ENCODE peak calls at places on chromosomes 2 and 18, in eight cellular contexts. G is pancreas, C is endodermal cell, H is A172, Z is RWPE1, W is mesendoderm, E is OCI-LY7, U is NCI-H2081. D is an unnamed sample.

GRCh38 chr2:134918518-134919359 is at the start of gene CCNT2:
- DNase-seq in G (peak; percentile 99), C (peak; percentile 100), H (peak; percentile 98), Z (peak; percentile 99), W (peak; percentile 100), E (peak; percentile 99), U (peak; percentile 98), D (peak; percentile 99)

GRCh38 chr2:197813093-197813787 is 8.8 kb downstream of the PLCL1 start:
- DNase-seq in G (no peak), C (peak; percentile 47), H (peak; percentile 61), Z (peak; percentile 80), W (peak; percentile 63), E (peak; percentile 28), U (no peak), D (peak; percentile 16)

GRCh38 chr18:54261894-54262293 is 7.4 kb upstream of the POLI start:
- DNase-seq in G (no peak), C (no peak), H (no peak), Z (no peak), W (no peak), E (peak; percentile 39), U (no peak), D (peak; percentile 93)

GRCh38 chr2:164694275-164694695 is 73.0 kb upstream of the GRB14 start:
- DNase-seq in G (no peak), C (no peak), H (no peak), Z (no peak), W (peak; percentile 78), E (no peak), U (no peak), D (no peak)

GRCh38 chr2:102226612-102227351 is 40.0 kb downstream of the IL1RL2 start:
- DNase-seq in G (no peak), C (no peak), H (peak; percentile 10), Z (no peak), W (no peak), E (no peak), U (no peak), D (no peak)

GRCh38 chr2:196926562-196927317 is at the start of gene PGAP1:
- DNase-seq in G (peak; percentile 86), C (peak; percentile 97), H (peak; percentile 84), Z (peak; percentile 90), W (peak; percentile 98), E (peak; percentile 85), U (peak; percentile 91), D (peak; percentile 92)

GRCh38 chr2:224381913-224382647 is 19.8 kb downstream of the FAM124B start:
- DNase-seq in G (no peak), C (no peak), H (no peak), Z (no peak), W (no peak), E (no peak), U (no peak), D (no peak)

GRCh38 chr2:46014911-46015654 is 282.1 kb upstream of the EPAS1 start:
- DNase-seq in G (no peak), C (peak; percentile 75), H (peak; percentile 55), Z (no peak), W (peak; percentile 94), E (no peak), U (no peak), D (no peak)

GRCh38 chr2:187993516-187993915 is 298.2 kb upstream of the GULP1 start:
- DNase-seq in G (no peak), C (no peak), H (no peak), Z (no peak), W (peak; percentile 43), E (no peak), U (no peak), D (no peak)

GRCh38 chr2:75609937-75610508 is 36.6 kb upstream of the MRPL19 start:
- DNase-seq in G (no peak), C (no peak), H (no peak), Z (no peak), W (no peak), E (no peak), U (no peak), D (no peak)

GRCh38 chr18:13611616-13612110 is 114.7 kb downstream of the FAM210A start:
- DNase-seq in G (no peak), C (peak; percentile 55), H (no peak), Z (no peak), W (peak; percentile 57), E (no peak), U (no peak), D (no peak)

GRCh38 chr18:12008181-12008767 is 27.0 kb downstream of the IMPA2 start:
- DNase-seq in G (peak; percentile 68), C (no peak), H (no peak), Z (no peak), W (no peak), E (no peak), U (no peak), D (no peak)

GRCh38 chr2:79887747-79888374 is 375.0 kb downstream of the CTNNA2 start:
- DNase-seq in G (no peak), C (peak; percentile 63), H (peak; percentile 70), Z (peak; percentile 47), W (peak; percentile 69), E (peak; percentile 57), U (peak; percentile 57), D (peak; percentile 59)

GRCh38 chr2:174465327-174465726 is 21.5 kb downstream of the GPR155 start:
- DNase-seq in G (no peak), C (peak; percentile 75), H (peak; percentile 16), Z (no peak), W (peak; percentile 85), E (no peak), U (no peak), D (no peak)

GRCh38 chr18:27394687-27395086 is 209.6 kb upstream of the CHST9 start:
- DNase-seq in G (no peak), C (no peak), H (no peak), Z (no peak), W (no peak), E (no peak), U (no peak), D (no peak)

GRCh38 chr2:44928660-44929471 is 12.6 kb upstream of the SIX3 start:
- DNase-seq in G (no peak), C (peak; percentile 83), H (no peak), Z (no peak), W (peak; percentile 52), E (no peak), U (no peak), D (no peak)

GRCh38 chr18:75159238-75159518 is 49.8 kb downstream of the PTGR3 start:
- DNase-seq in G (no peak), C (peak; percentile 62), H (no peak), Z (no peak), W (no peak), E (no peak), U (no peak), D (no peak)

GRCh38 chr2:216316743-216317142 is 55.5 kb downstream of the MARCHF4 start:
- DNase-seq in G (no peak), C (peak; percentile 60), H (peak; percentile 92), Z (no peak), W (peak; percentile 83), E (no peak), U (no peak), D (no peak)

GRCh38 chr2:98923244-98923940 is 12.6 kb downstream of the CRACDL start:
- DNase-seq in G (no peak), C (peak; percentile 32), H (no peak), Z (no peak), W (no peak), E (no peak), U (no peak), D (no peak)

GRCh38 chr18:48304906-48305693 is 104.1 kb downstream of the ZBTB7C start:
- DNase-seq in G (no peak), C (peak; percentile 33), H (no peak), Z (no peak), W (no peak), E (no peak), U (no peak), D (no peak)

GRCh38 chr18:23719634-23720201 is 30.5 kb downstream of the LAMA3 start:
- DNase-seq in G (peak; percentile 27), C (peak; percentile 85), H (peak; percentile 99), Z (peak; percentile 93), W (peak; percentile 98), E (no peak), U (no peak), D (no peak)

GRCh38 chr18:55382277-55382805 is 205.7 kb downstream of the TCF4 start:
- DNase-seq in G (no peak), C (no peak), H (peak; percentile 6), Z (no peak), W (no peak), E (no peak), U (no peak), D (no peak)

GRCh38 chr18:10033038-10033437 is 119.2 kb downstream of the VAPA start:
- DNase-seq in G (peak; percentile 75), C (no peak), H (no peak), Z (no peak), W (no peak), E (no peak), U (no peak), D (no peak)

GRCh38 chr2:109173311-109174171 is 44.5 kb downstream of the SH3RF3 start:
- DNase-seq in G (no peak), C (peak; percentile 57), H (peak; percentile 73), Z (no peak), W (peak; percentile 74), E (no peak), U (no peak), D (no peak)

GRCh38 chr18:77087391-77088141 is 45.0 kb downstream of the MBP start:
- DNase-seq in G (no peak), C (peak; percentile 86), H (no peak), Z (peak; percentile 29), W (peak; percentile 69), E (no peak), U (no peak), D (no peak)